ENCODE peak calls at places on chromosomes 12 and 14, in nine cellular contexts. L, A, B, E, Q, Z, P, S and U are unnamed samples.

GRCh38 chr12:9925746-9926393 is 6.3 kb downstream of the CLEC2A start:
- DNase-seq in L (no peak), A (no peak), B (peak; percentile 19), E (peak; percentile 34), Q (no peak), Z (no peak), P (peak; percentile 27), S (peak; percentile 6), U (no peak)

GRCh38 chr12:8905546-8905945 is 8.8 kb upstream of the PHC1 start:
- DNase-seq in L (no peak), A (no peak), B (no peak), E (no peak), Q (no peak), Z (no peak), P (no peak), S (no peak), U (no peak)

GRCh38 chr14:70827366-70828151 is 18.2 kb upstream of the MAP3K9 start:
- DNase-seq in L (no peak), A (no peak), B (no peak), E (no peak), Q (no peak), Z (no peak), P (no peak), S (no peak), U (no peak)

GRCh38 chr14:77032483-77032853 is 4.0 kb upstream of the IRF2BPL start:
- DNase-seq in L (no peak), A (no peak), B (no peak), E (no peak), Q (no peak), Z (no peak), P (no peak), S (no peak), U (no peak)

GRCh38 chr12:109720856-109721189 is 7.2 kb downstream of the FAM222A start:
- DNase-seq in L (no peak), A (no peak), B (no peak), E (no peak), Q (no peak), Z (no peak), P (no peak), S (no peak), U (no peak)

GRCh38 chr14:33393155-33393894 is 454.6 kb downstream of the NPAS3 start:
- DNase-seq in L (no peak), A (no peak), B (no peak), E (no peak), Q (peak; percentile 35), Z (no peak), P (no peak), S (no peak), U (no peak)

GRCh38 chr12:111057726-111058125 is 137.3 kb upstream of the MYL2 start:
- DNase-seq in L (no peak), A (no peak), B (no peak), E (peak; percentile 13), Q (no peak), Z (no peak), P (no peak), S (no peak), U (no peak)

GRCh38 chr12:131867891-131868675 is 26.3 kb upstream of the ULK1 start:
- DNase-seq in L (no peak), A (no peak), B (no peak), E (no peak), Q (no peak), Z (no peak), P (no peak), S (no peak), U (no peak)

GRCh38 chr14:92759300-92759678 is 10.9 kb upstream of the LGMN start:
- DNase-seq in L (no peak), A (no peak), B (no peak), E (no peak), Q (peak; percentile 46), Z (no peak), P (no peak), S (no peak), U (no peak)

GRCh38 chr12:1551496-1551895 is 42.9 kb downstream of the FBXL14 start:
- DNase-seq in L (no peak), A (no peak), B (no peak), E (no peak), Q (no peak), Z (no peak), P (no peak), S (no peak), U (no peak)

GRCh38 chr14:90698379-90698869 is 117.8 kb downstream of the TTC7B start:
- DNase-seq in L (peak; percentile 76), A (peak; percentile 90), B (no peak), E (peak; percentile 5), Q (peak; percentile 70), Z (no peak), P (no peak), S (no peak), U (no peak)

GRCh38 chr12:76763746-76764675 is at the start of gene ZDHHC17:
- DNase-seq in L (peak; percentile 95), A (peak; percentile 97), B (peak; percentile 90), E (peak; percentile 93), Q (peak; percentile 97), Z (peak; percentile 99), P (peak; percentile 92), S (peak; percentile 75), U (peak; percentile 82)

GRCh38 chr12:43044241-43044640 is 454.7 kb upstream of the PRICKLE1 start:
- DNase-seq in L (no peak), A (no peak), B (no peak), E (no peak), Q (no peak), Z (no peak), P (no peak), S (no peak), U (no peak)

GRCh38 chr14:95222870-95223398 is 65.6 kb upstream of the DICER1 start:
- DNase-seq in L (no peak), A (no peak), B (no peak), E (no peak), Q (no peak), Z (no peak), P (no peak), S (no peak), U (no peak)

GRCh38 chr14:56745091-56745490 is 65.2 kb downstream of the OTX2 start:
- DNase-seq in L (no peak), A (no peak), B (no peak), E (no peak), Q (no peak), Z (no peak), P (no peak), S (no peak), U (no peak)